ENCODE peak calls at places on chromosomes 12 and 14, in five cellular contexts. G, R, B, T and N are unnamed samples.

GRCh38 chr12:92065664-92066063 is 80.0 kb downstream of the BTG1 start:
- DNase-seq in G (no peak), B (no peak), T (no peak), R (no peak), N (no peak)

GRCh38 chr14:103186894-103187586 is 63.8 kb downstream of the TNFAIP2 start:
- DNase-seq in B (no peak), G (peak; percentile 68), T (no peak), R (no peak), N (no peak)

GRCh38 chr14:86915416-86915815 is 1077.6 kb downstream of the GALC start:
- DNase-seq in G (no peak), T (no peak), R (no peak), B (no peak), N (peak; percentile 6)

GRCh38 chr12:31218203-31219025 is 107.5 kb downstream of the SINHCAF start:
- DNase-seq in R (no peak), G (peak; percentile 44), T (no peak), B (no peak), N (no peak)

GRCh38 chr12:127588224-127588623 is 678.7 kb upstream of the TMEM132C start:
- DNase-seq in B (no peak), R (no peak), T (no peak), G (no peak), N (no peak)

GRCh38 chr12:107512391-107512790 is 173.2 kb upstream of the PWP1 start:
- DNase-seq in R (no peak), B (no peak), T (no peak), G (no peak), N (no peak)

GRCh38 chr12:115451785-115452736 is 768.1 kb upstream of the TBX3 start:
- DNase-seq in R (no peak), G (peak; percentile 70), T (peak; percentile 75), B (peak; percentile 59), N (no peak)

GRCh38 chr14:99272669-99273024 is 650 bp upstream of the BCL11B start:
- DNase-seq in R (no peak), T (no peak), B (no peak), G (no peak), N (peak; percentile 23)

GRCh38 chr12:94714378-94714777 is 64.0 kb upstream of the TMCC3 start:
- DNase-seq in R (no peak), G (no peak), B (no peak), T (no peak), N (no peak)

GRCh38 chr14:77046706-77047105 is 18.2 kb upstream of the IRF2BPL start:
- DNase-seq in G (no peak), B (no peak), T (no peak), R (no peak), N (no peak)

GRCh38 chr14:54147285-54147684 is 190.7 kb upstream of the BMP4 start:
- DNase-seq in B (peak; percentile 15), G (no peak), T (no peak), R (peak; percentile 2), N (no peak)

GRCh38 chr14:69038449-69039286 is 59.6 kb upstream of the ACTN1 start:
- DNase-seq in B (no peak), G (no peak), T (no peak), R (peak; percentile 77), N (no peak)

GRCh38 chr14:30179381-30180130 is 251.9 kb upstream of the PRKD1 start:
- DNase-seq in B (no peak), G (no peak), R (no peak), T (no peak), N (no peak)

GRCh38 chr12:31234955-31235867 is 90.7 kb downstream of the SINHCAF start:
- DNase-seq in T (peak; percentile 59), B (no peak), G (peak; percentile 69), R (peak; percentile 58), N (peak; percentile 44)

GRCh38 chr14:44847910-44848309 is 113.8 kb downstream of the KLHL28 start:
- DNase-seq in B (no peak), R (no peak), T (no peak), G (no peak), N (no peak)

GRCh38 chr14:60183724-60184596 is 18.8 kb upstream of the DHRS7 start:
- DNase-seq in T (no peak), B (no peak), R (peak; percentile 61), G (peak; percentile 36), N (peak; percentile 77)

GRCh38 chr12:26691234-26691970 is 141.6 kb downstream of the ITPR2 start:
- DNase-seq in T (no peak), B (no peak), R (peak; percentile 84), G (peak; percentile 62), N (no peak)

GRCh38 chr12:26773313-26774104 is 59.5 kb downstream of the ITPR2 start:
- DNase-seq in R (no peak), G (no peak), B (no peak), T (no peak), N (no peak)

GRCh38 chr12:51217133-51217967 is 512 bp downstream of the POU6F1 start:
- DNase-seq in R (peak; percentile 47), T (peak; percentile 73), B (peak; percentile 62), G (peak; percentile 90), N (peak; percentile 58)

GRCh38 chr14:33271216-33271615 is 332.5 kb downstream of the NPAS3 start:
- DNase-seq in B (no peak), T (no peak), R (no peak), G (no peak), N (no peak)

GRCh38 chr12:49358548-49359141 is 8.6 kb upstream of the SPATS2 start:
- DNase-seq in T (no peak), G (peak; percentile 81), B (no peak), R (peak; percentile 84), N (peak; percentile 83)

GRCh38 chr14:93953739-93954515 is 22.4 kb downstream of the ASB2 start:
- DNase-seq in T (peak; percentile 4), B (no peak), G (no peak), R (no peak), N (no peak)

GRCh38 chr12:24608637-24609285 is 340.1 kb downstream of the BCAT1 start:
- DNase-seq in B (no peak), T (no peak), R (no peak), G (no peak), N (no peak)